ENCODE peak calls at places on chromosomes 1 and 21, in seven cellular contexts. One of them, this sample, is unnamed.

GRCh38 chr1:9250586-9251381 is 16.2 kb downstream of the H6PD start:
- DNase-seq in kidney epithelial cell: no peak
- DNase-seq in HEK293T: no peak
- DNase-seq in activated CD8-positive, alpha-beta memory T cell treated with anti-CD3 and anti-CD28 coated beads for 24 hours: no peak
- DNase-seq in vagina: no peak
- DNase-seq in stimulated activated CD8-positive, alpha-beta memory T cell treated with anti-CD3 and anti-CD28 coated beads, Interleukin-7, amount 100 ng/mL, for 1 hour: no peak
- DNase-seq in non-pigmented ciliary epithelial cell: no peak
- DNase-seq in this sample: no peak

GRCh38 chr1:33008051-33008914 is 28.4 kb downstream of the AK2 start:
- DNase-seq in vagina: no peak
- DNase-seq in activated CD8-positive, alpha-beta memory T cell treated with anti-CD3 and anti-CD28 coated beads for 24 hours: no peak
- DNase-seq in non-pigmented ciliary epithelial cell: no peak
- DNase-seq in stimulated activated CD8-positive, alpha-beta memory T cell treated with anti-CD3 and anti-CD28 coated beads, Interleukin-7, amount 100 ng/mL, for 1 hour: no peak
- DNase-seq in HEK293T: no peak
- DNase-seq in kidney epithelial cell: no peak
- DNase-seq in this sample: peak; percentile 70

GRCh38 chr1:65773391-65773790 is 19.3 kb upstream of the PDE4B start:
- DNase-seq in vagina: no peak
- DNase-seq in HEK293T: no peak
- DNase-seq in activated CD8-positive, alpha-beta memory T cell treated with anti-CD3 and anti-CD28 coated beads for 24 hours: no peak
- DNase-seq in kidney epithelial cell: no peak
- DNase-seq in stimulated activated CD8-positive, alpha-beta memory T cell treated with anti-CD3 and anti-CD28 coated beads, Interleukin-7, amount 100 ng/mL, for 1 hour: no peak
- DNase-seq in non-pigmented ciliary epithelial cell: no peak
- DNase-seq in this sample: no peak

GRCh38 chr1:195482137-195482536 is 1126.1 kb downstream of the KCNT2 start:
- DNase-seq in non-pigmented ciliary epithelial cell: no peak
- DNase-seq in kidney epithelial cell: no peak
- DNase-seq in HEK293T: no peak
- DNase-seq in activated CD8-positive, alpha-beta memory T cell treated with anti-CD3 and anti-CD28 coated beads for 24 hours: no peak
- DNase-seq in stimulated activated CD8-positive, alpha-beta memory T cell treated with anti-CD3 and anti-CD28 coated beads, Interleukin-7, amount 100 ng/mL, for 1 hour: no peak
- DNase-seq in vagina: no peak
- DNase-seq in this sample: no peak

GRCh38 chr1:92994105-92994712 is 32.9 kb upstream of the DIPK1A start:
- DNase-seq in HEK293T: peak; percentile 78
- DNase-seq in non-pigmented ciliary epithelial cell: no peak
- DNase-seq in activated CD8-positive, alpha-beta memory T cell treated with anti-CD3 and anti-CD28 coated beads for 24 hours: no peak
- DNase-seq in stimulated activated CD8-positive, alpha-beta memory T cell treated with anti-CD3 and anti-CD28 coated beads, Interleukin-7, amount 100 ng/mL, for 1 hour: peak; percentile 26
- DNase-seq in kidney epithelial cell: peak; percentile 35
- DNase-seq in vagina: no peak
- DNase-seq in this sample: peak; percentile 95

GRCh38 chr1:112673589-112674439 is 645 bp upstream of the MOV10 start:
- DNase-seq in vagina: peak; percentile 87
- DNase-seq in kidney epithelial cell: no peak
- DNase-seq in non-pigmented ciliary epithelial cell: peak; percentile 14
- DNase-seq in activated CD8-positive, alpha-beta memory T cell treated with anti-CD3 and anti-CD28 coated beads for 24 hours: no peak
- DNase-seq in stimulated activated CD8-positive, alpha-beta memory T cell treated with anti-CD3 and anti-CD28 coated beads, Interleukin-7, amount 100 ng/mL, for 1 hour: no peak
- DNase-seq in HEK293T: peak; percentile 34
- DNase-seq in this sample: peak; percentile 82

GRCh38 chr21:28154121-28154520 is 838.6 kb downstream of the LTN1 start:
- DNase-seq in non-pigmented ciliary epithelial cell: no peak
- DNase-seq in HEK293T: no peak
- DNase-seq in vagina: no peak
- DNase-seq in activated CD8-positive, alpha-beta memory T cell treated with anti-CD3 and anti-CD28 coated beads for 24 hours: no peak
- DNase-seq in stimulated activated CD8-positive, alpha-beta memory T cell treated with anti-CD3 and anti-CD28 coated beads, Interleukin-7, amount 100 ng/mL, for 1 hour: no peak
- DNase-seq in kidney epithelial cell: no peak
- DNase-seq in this sample: no peak

GRCh38 chr1:33875857-33876256 is 12.0 kb downstream of the HMGB4 start:
- DNase-seq in non-pigmented ciliary epithelial cell: no peak
- DNase-seq in kidney epithelial cell: no peak
- DNase-seq in activated CD8-positive, alpha-beta memory T cell treated with anti-CD3 and anti-CD28 coated beads for 24 hours: no peak
- DNase-seq in vagina: no peak
- DNase-seq in HEK293T: no peak
- DNase-seq in stimulated activated CD8-positive, alpha-beta memory T cell treated with anti-CD3 and anti-CD28 coated beads, Interleukin-7, amount 100 ng/mL, for 1 hour: no peak
- DNase-seq in this sample: no peak

GRCh38 chr1:226940029-226940805 is at the start of gene COQ8A:
- DNase-seq in vagina: peak; percentile 100
- DNase-seq in kidney epithelial cell: peak; percentile 96
- DNase-seq in stimulated activated CD8-positive, alpha-beta memory T cell treated with anti-CD3 and anti-CD28 coated beads, Interleukin-7, amount 100 ng/mL, for 1 hour: peak; percentile 97
- DNase-seq in activated CD8-positive, alpha-beta memory T cell treated with anti-CD3 and anti-CD28 coated beads for 24 hours: peak; percentile 99
- DNase-seq in HEK293T: peak; percentile 99
- DNase-seq in non-pigmented ciliary epithelial cell: peak; percentile 97
- DNase-seq in this sample: peak; percentile 100

GRCh38 chr1:29643838-29644440 is 407.6 kb downstream of the PTPRU start:
- DNase-seq in vagina: peak; percentile 20
- DNase-seq in kidney epithelial cell: no peak
- DNase-seq in HEK293T: no peak
- DNase-seq in stimulated activated CD8-positive, alpha-beta memory T cell treated with anti-CD3 and anti-CD28 coated beads, Interleukin-7, amount 100 ng/mL, for 1 hour: no peak
- DNase-seq in activated CD8-positive, alpha-beta memory T cell treated with anti-CD3 and anti-CD28 coated beads for 24 hours: no peak
- DNase-seq in non-pigmented ciliary epithelial cell: no peak
- DNase-seq in this sample: no peak

GRCh38 chr21:46295177-46295711 is 9.1 kb downstream of the YBEY start:
- DNase-seq in HEK293T: peak; percentile 6
- DNase-seq in stimulated activated CD8-positive, alpha-beta memory T cell treated with anti-CD3 and anti-CD28 coated beads, Interleukin-7, amount 100 ng/mL, for 1 hour: no peak
- DNase-seq in non-pigmented ciliary epithelial cell: peak; percentile 59
- DNase-seq in vagina: no peak
- DNase-seq in kidney epithelial cell: no peak
- DNase-seq in activated CD8-positive, alpha-beta memory T cell treated with anti-CD3 and anti-CD28 coated beads for 24 hours: no peak
- DNase-seq in this sample: no peak

GRCh38 chr1:182035097-182035770 is 26.3 kb downstream of the ZNF648 start:
- DNase-seq in activated CD8-positive, alpha-beta memory T cell treated with anti-CD3 and anti-CD28 coated beads for 24 hours: no peak
- DNase-seq in stimulated activated CD8-positive, alpha-beta memory T cell treated with anti-CD3 and anti-CD28 coated beads, Interleukin-7, amount 100 ng/mL, for 1 hour: no peak
- DNase-seq in HEK293T: no peak
- DNase-seq in kidney epithelial cell: no peak
- DNase-seq in vagina: no peak
- DNase-seq in non-pigmented ciliary epithelial cell: no peak
- DNase-seq in this sample: no peak

GRCh38 chr1:38690790-38691189 is 168.8 kb downstream of the RRAGC start:
- DNase-seq in kidney epithelial cell: no peak
- DNase-seq in non-pigmented ciliary epithelial cell: no peak
- DNase-seq in HEK293T: no peak
- DNase-seq in stimulated activated CD8-positive, alpha-beta memory T cell treated with anti-CD3 and anti-CD28 coated beads, Interleukin-7, amount 100 ng/mL, for 1 hour: no peak
- DNase-seq in activated CD8-positive, alpha-beta memory T cell treated with anti-CD3 and anti-CD28 coated beads for 24 hours: no peak
- DNase-seq in vagina: no peak
- DNase-seq in this sample: no peak

GRCh38 chr1:6785318-6785712 is at the start of gene CAMTA1:
- DNase-seq in vagina: no peak
- DNase-seq in HEK293T: no peak
- DNase-seq in kidney epithelial cell: no peak
- DNase-seq in non-pigmented ciliary epithelial cell: no peak
- DNase-seq in stimulated activated CD8-positive, alpha-beta memory T cell treated with anti-CD3 and anti-CD28 coated beads, Interleukin-7, amount 100 ng/mL, for 1 hour: no peak
- DNase-seq in activated CD8-positive, alpha-beta memory T cell treated with anti-CD3 and anti-CD28 coated beads for 24 hours: no peak
- DNase-seq in this sample: no peak

GRCh38 chr1:215794151-215794550 is 227.0 kb downstream of the KCTD3 start:
- DNase-seq in HEK293T: no peak
- DNase-seq in vagina: no peak
- DNase-seq in kidney epithelial cell: no peak
- DNase-seq in stimulated activated CD8-positive, alpha-beta memory T cell treated with anti-CD3 and anti-CD28 coated beads, Interleukin-7, amount 100 ng/mL, for 1 hour: no peak
- DNase-seq in non-pigmented ciliary epithelial cell: no peak
- DNase-seq in activated CD8-positive, alpha-beta memory T cell treated with anti-CD3 and anti-CD28 coated beads for 24 hours: no peak
- DNase-seq in this sample: no peak

GRCh38 chr21:21412096-21412495 is 413.9 kb downstream of the NCAM2 start:
- DNase-seq in kidney epithelial cell: no peak
- DNase-seq in HEK293T: no peak
- DNase-seq in activated CD8-positive, alpha-beta memory T cell treated with anti-CD3 and anti-CD28 coated beads for 24 hours: no peak
- DNase-seq in vagina: no peak
- DNase-seq in non-pigmented ciliary epithelial cell: no peak
- DNase-seq in stimulated activated CD8-positive, alpha-beta memory T cell treated with anti-CD3 and anti-CD28 coated beads, Interleukin-7, amount 100 ng/mL, for 1 hour: no peak
- DNase-seq in this sample: no peak

GRCh38 chr1:183770816-183771128 is 34.1 kb upstream of the RGL1 start:
- DNase-seq in vagina: no peak
- DNase-seq in HEK293T: no peak
- DNase-seq in kidney epithelial cell: no peak
- DNase-seq in non-pigmented ciliary epithelial cell: no peak
- DNase-seq in stimulated activated CD8-positive, alpha-beta memory T cell treated with anti-CD3 and anti-CD28 coated beads, Interleukin-7, amount 100 ng/mL, for 1 hour: no peak
- DNase-seq in activated CD8-positive, alpha-beta memory T cell treated with anti-CD3 and anti-CD28 coated beads for 24 hours: no peak
- DNase-seq in this sample: no peak